ENCODE peak calls at places on chromosomes 5 and 9, in ten cellular contexts. F is Calu3; A is uterus; D is stimulated activated CD4-positive, alpha-beta T cell treated with anti-CD3 and anti-CD28 coated beads, TNF-alpha, amount 100 ng/mL, for 1 hour; Y is NCI-H1105 treated with DMSO at 0.1 percent for 48 hours; S is amniotic stem cell; Z is NCI-H1417; K is cardiac muscle cell; H is NCI-H1092 treated with DMSO at 0.1 percent for 48 hours; P is body of pancreas. M is an unnamed sample.

GRCh38 chr5:138757061-138757776 is 4.0 kb downstream of the CTNNA1 start:
- DNase-seq in A (no peak), F (no peak), H (no peak), P (no peak), S (no peak), K (no peak), D (no peak), Y (no peak), Z (no peak), M (no peak)

GRCh38 chr5:180085837-180086236 is 14.3 kb upstream of the RNF130 start:
- DNase-seq in A (no peak), Z (peak; percentile 0), Y (no peak), D (no peak), H (no peak), S (no peak), P (no peak), K (no peak), F (no peak), M (no peak)

GRCh38 chr5:10701567-10702039 is 59.4 kb downstream of the DAP start:
- DNase-seq in H (peak; percentile 9), Z (peak; percentile 54), A (peak; percentile 47), P (no peak), D (no peak), K (peak; percentile 50), Y (peak; percentile 14), S (no peak), F (peak; percentile 50), M (no peak)

GRCh38 chr9:77486968-77487367 is 161.2 kb downstream of the GNA14 start:
- DNase-seq in D (no peak), P (no peak), Z (no peak), Y (no peak), H (no peak), F (no peak), S (no peak), K (no peak), A (no peak), M (no peak)

GRCh38 chr5:55231476-55232193 is 1.8 kb downstream of the CCNO start:
- DNase-seq in Y (peak; percentile 40), H (peak; percentile 19), S (no peak), P (peak; percentile 47), D (no peak), K (peak; percentile 46), F (peak; percentile 40), A (no peak), Z (peak; percentile 65), M (no peak)

GRCh38 chr5:172187118-172188032 is 649 bp downstream of the STK10 start:
- DNase-seq in Y (peak; percentile 21), P (peak; percentile 46), F (peak; percentile 60), S (peak; percentile 69), A (peak; percentile 46), K (peak; percentile 35), D (peak; percentile 45), H (no peak), Z (peak; percentile 56), M (peak; percentile 64)

GRCh38 chr5:139118804-139119203 is 79.4 kb downstream of the SIL1 start:
- DNase-seq in F (no peak), D (no peak), S (no peak), Z (no peak), Y (no peak), K (no peak), P (no peak), A (no peak), H (no peak), M (no peak)

GRCh38 chr5:43685271-43685950 is 82.4 kb downstream of the NNT start:
- DNase-seq in Y (no peak), Z (peak; percentile 64), K (no peak), P (no peak), H (no peak), S (no peak), F (no peak), A (no peak), D (no peak), M (no peak)

GRCh38 chr9:132729235-132729890 is 59.1 kb downstream of the GTF3C4 start:
- DNase-seq in F (no peak), P (peak; percentile 24), D (no peak), Z (no peak), K (no peak), H (no peak), S (no peak), A (no peak), Y (no peak), M (no peak)

GRCh38 chr5:10485142-10485795 is 43.6 kb downstream of the ROPN1L start:
- DNase-seq in A (no peak), H (no peak), S (peak; percentile 93), Y (no peak), P (no peak), K (no peak), Z (no peak), D (no peak), F (peak; percentile 32), M (no peak)

GRCh38 chr9:130263601-130264413 is 1.8 kb upstream of the HMCN2 start:
- DNase-seq in H (no peak), Y (no peak), S (no peak), P (no peak), Z (no peak), F (no peak), K (no peak), D (no peak), A (no peak), M (no peak)

GRCh38 chr5:39074009-39074886 is at the start of gene RICTOR:
- DNase-seq in H (peak; percentile 75), Y (peak; percentile 86), K (peak; percentile 94), Z (peak; percentile 94), A (peak; percentile 89), D (peak; percentile 92), F (peak; percentile 92), S (peak; percentile 71), P (peak; percentile 85), M (peak; percentile 90)

GRCh38 chr5:132812123-132812948 is 766 bp upstream of the SOWAHA start:
- DNase-seq in H (no peak), K (no peak), Y (peak; percentile 25), P (no peak), A (no peak), F (no peak), D (no peak), Z (peak; percentile 62), S (no peak), M (no peak)

GRCh38 chr5:147479949-147480348 is 29.9 kb downstream of the DPYSL3 start:
- DNase-seq in A (no peak), S (no peak), Y (no peak), D (no peak), H (no peak), Z (no peak), P (no peak), K (no peak), F (peak; percentile 21), M (no peak)

GRCh38 chr9:72150172-72150571 is 932 bp downstream of the GDA start:
- DNase-seq in D (no peak), F (peak; percentile 24), P (no peak), K (no peak), S (no peak), Z (no peak), H (no peak), Y (no peak), A (no peak), M (no peak)

GRCh38 chr9:37412431-37413151 is 9.9 kb upstream of the GRHPR start:
- DNase-seq in H (no peak), Y (no peak), Z (no peak), D (no peak), P (no peak), K (no peak), S (peak; percentile 83), F (no peak), A (no peak), M (no peak)

GRCh38 chr5:146762830-146763229 is 115.7 kb downstream of the PPP2R2B start:
- DNase-seq in P (no peak), Y (no peak), A (no peak), F (no peak), K (peak; percentile 69), H (no peak), S (no peak), Z (no peak), D (no peak), M (no peak)

GRCh38 chr9:135282001-135282731 is 194.7 kb downstream of the OLFM1 start:
- DNase-seq in Z (peak; percentile 89), P (peak; percentile 93), Y (peak; percentile 92), S (no peak), F (peak; percentile 77), A (peak; percentile 51), D (no peak), H (peak; percentile 91), K (peak; percentile 17), M (no peak)

GRCh38 chr5:72441861-72442540 is 65.2 kb downstream of the ZNF366 start:
- DNase-seq in S (peak; percentile 84), H (no peak), A (no peak), F (no peak), P (no peak), K (no peak), Z (no peak), Y (no peak), D (no peak), M (no peak)

GRCh38 chr5:14309864-14310531 is 166.9 kb downstream of the TRIO start:
- DNase-seq in S (no peak), F (no peak), P (peak; percentile 31), Z (no peak), H (no peak), D (no peak), K (no peak), A (no peak), Y (no peak), M (no peak)

GRCh38 chr9:133609311-133610098 is at the start of gene FAM163B:
- DNase-seq in Z (peak; percentile 53), K (peak; percentile 89), H (peak; percentile 32), F (no peak), S (no peak), D (peak; percentile 28), A (no peak), P (peak; percentile 35), Y (no peak), M (peak; percentile 9)

M was measured in T-helper 9 cell.